ENCODE peak calls at places on chromosome 10, in four cellular contexts. C is GDM1, E is omental fat pad, Y is islet precursor cell. N is an unnamed sample.

GRCh38 chr10:89966211-89966610 is 264.8 kb downstream of the KIF20B start:
- DNase-seq in C (no peak), E (no peak), Y (no peak), N (no peak)

GRCh38 chr10:126904807-126905686 is at the start of gene DOCK1:
- DNase-seq in C (no peak), E (no peak), Y (peak; percentile 84), N (peak; percentile 71)

GRCh38 chr10:126110434-126110833 is 214.1 kb downstream of the FANK1 start:
- DNase-seq in C (no peak), E (no peak), Y (no peak), N (no peak)

GRCh38 chr10:2714597-2714996 is 352.8 kb upstream of the PFKP start:
- DNase-seq in C (no peak), E (no peak), Y (no peak), N (no peak)

GRCh38 chr10:59108886-59109288 is 67.6 kb upstream of the PHYHIPL start:
- DNase-seq in C (no peak), E (no peak), Y (no peak), N (no peak)

GRCh38 chr10:122152544-122152943 is 118.6 kb upstream of the BTBD16 start:
- DNase-seq in C (no peak), E (no peak), Y (no peak), N (no peak)

GRCh38 chr10:125721035-125721434 is 1.5 kb downstream of the EDRF1 start:
- DNase-seq in C (no peak), E (no peak), Y (no peak), N (no peak)

GRCh38 chr10:79979310-79979972 is 30.5 kb upstream of the SFTPD start:
- DNase-seq in C (no peak), E (no peak), Y (peak; percentile 58), N (no peak)

GRCh38 chr10:69451784-69452251 is 553 bp downstream of the TSPAN15 start:
- DNase-seq in C (no peak), E (no peak), Y (peak; percentile 70), N (peak; percentile 66)

GRCh38 chr10:112797908-112798307 is 152.1 kb upstream of the TCF7L2 start:
- DNase-seq in C (no peak), E (no peak), Y (peak; percentile 54), N (peak; percentile 53)

GRCh38 chr10:88915781-88916180 is 35.7 kb downstream of the STAMBPL1 start:
- DNase-seq in C (no peak), E (no peak), Y (peak; percentile 88), N (peak; percentile 68)

GRCh38 chr10:94397549-94398370 is 4.6 kb upstream of the TBC1D12 start:
- DNase-seq in C (no peak), E (no peak), Y (no peak), N (peak; percentile 3)

GRCh38 chr10:62690703-62691102 is 113.8 kb upstream of the ADO start:
- DNase-seq in C (no peak), E (no peak), Y (peak; percentile 60), N (peak; percentile 66)

GRCh38 chr10:4848341-4849041 is 22.5 kb downstream of the AKR1E2 start:
- DNase-seq in C (peak; percentile 32), E (no peak), Y (peak; percentile 35), N (no peak)

GRCh38 chr10:45592926-45593325 is 79.6 kb downstream of the ZFAND4 start:
- DNase-seq in C (no peak), E (no peak), Y (no peak), N (no peak)

GRCh38 chr10:76624470-76624869 is 1013.1 kb downstream of the KCNMA1 start:
- DNase-seq in C (no peak), E (no peak), Y (no peak), N (no peak)

GRCh38 chr10:100734295-100735086 is 10.9 kb upstream of the PAX2 start:
- DNase-seq in C (no peak), E (no peak), Y (no peak), N (no peak)

GRCh38 chr10:62790019-62790555 is 14.4 kb upstream of the ADO start:
- DNase-seq in C (no peak), E (no peak), Y (no peak), N (no peak)

GRCh38 chr10:12972146-12972545 is 29.4 kb downstream of the CCDC3 start:
- DNase-seq in C (no peak), E (no peak), Y (no peak), N (no peak)

GRCh38 chr10:78524342-78524741 is 490.7 kb downstream of the RPS24 start:
- DNase-seq in C (no peak), E (no peak), Y (peak; percentile 30), N (no peak)

GRCh38 chr10:78931333-78932083 is 137.3 kb upstream of the ZMIZ1 start:
- DNase-seq in C (no peak), E (no peak), Y (peak; percentile 73), N (peak; percentile 58)

GRCh38 chr10:126122856-126123255 is 226.5 kb downstream of the FANK1 start:
- DNase-seq in C (no peak), E (no peak), Y (no peak), N (no peak)

GRCh38 chr10:2456834-2457233 is 610.5 kb upstream of the PFKP start:
- DNase-seq in C (no peak), E (no peak), Y (no peak), N (no peak)

GRCh38 chr10:99369126-99369525 is 40.0 kb downstream of the CNNM1 start:
- DNase-seq in C (no peak), E (no peak), Y (no peak), N (no peak)

GRCh38 chr10:69502589-69502988 is 51.3 kb downstream of the TSPAN15 start:
- DNase-seq in C (no peak), E (no peak), Y (no peak), N (no peak)